ENCODE peak calls at places on chromosomes 6 and 20, in five cellular contexts. Z is hepatocyte, D is HCT116, Q is mesenchymal stem cell, J is astrocyte. B is an unnamed sample.

GRCh38 chr6:35439308-35439707 is 12.8 kb upstream of the FANCE start:
- DNase-seq in J (no peak), Z (no peak), Q (no peak), D (no peak), B (no peak)

GRCh38 chr6:167162591-167162990 is 4.8 kb upstream of the GPR31 start:
- DNase-seq in J (no peak), Q (no peak), Z (no peak), D (no peak), B (no peak)

GRCh38 chr6:154555075-154555677 is 44.7 kb upstream of the CNKSR3 start:
- DNase-seq in Q (peak; percentile 23), Z (peak; percentile 56), D (no peak), J (peak; percentile 14), B (no peak)

GRCh38 chr6:170439366-170440351 is 113.4 kb downstream of the PSMB1 start:
- DNase-seq in Q (peak; percentile 44), Z (no peak), D (no peak), J (no peak), B (no peak)

GRCh38 chr6:128364766-128365519 is 155.5 kb downstream of the PTPRK start:
- DNase-seq in J (no peak), Q (no peak), Z (no peak), D (no peak), B (no peak)

GRCh38 chr20:45911486-45912343 is at the start of gene PLTP:
- DNase-seq in Q (peak; percentile 85), Z (peak; percentile 77), D (no peak), J (peak; percentile 65), B (no peak)

GRCh38 chr20:25239387-25240370 is 8.2 kb upstream of the PYGB start:
- DNase-seq in Z (no peak), J (no peak), Q (no peak), D (no peak), B (no peak)

GRCh38 chr6:38234934-38235678 is 404.6 kb downstream of the BTBD9 start:
- DNase-seq in Q (no peak), D (no peak), J (no peak), Z (no peak), B (no peak)

GRCh38 chr6:168372871-168373270 is 53.3 kb upstream of the DACT2 start:
- DNase-seq in J (no peak), Z (no peak), Q (no peak), D (no peak), B (no peak)

GRCh38 chr6:149965191-149966020 is 1.7 kb downstream of the ULBP1 start:
- DNase-seq in Q (peak; percentile 7), J (no peak), D (no peak), Z (peak; percentile 28), B (no peak)

GRCh38 chr6:141426400-141426980 is 706.2 kb upstream of the GJE1 start:
- DNase-seq in D (no peak), J (peak; percentile 61), Z (no peak), Q (no peak), B (no peak)

GRCh38 chr6:152552616-152553209 is 84.4 kb downstream of the SYNE1 start:
- DNase-seq in D (peak; percentile 70), J (peak; percentile 38), Z (peak; percentile 73), Q (peak; percentile 68), B (peak; percentile 37)

GRCh38 chr6:101397199-101397598 is 3.7 kb downstream of the GRIK2 start:
- DNase-seq in Q (no peak), Z (no peak), D (no peak), J (peak; percentile 14), B (no peak)

GRCh38 chr20:64111841-64112641 is 4.7 kb upstream of the NPBWR2 start:
- DNase-seq in D (no peak), J (no peak), Z (no peak), Q (no peak), B (no peak)

GRCh38 chr6:157510329-157511188 is 129.6 kb downstream of the ZDHHC14 start:
- DNase-seq in Z (no peak), D (no peak), Q (no peak), J (no peak), B (no peak)

GRCh38 chr6:141726158-141726557 is 406.6 kb upstream of the GJE1 start:
- DNase-seq in Z (no peak), J (no peak), D (no peak), Q (peak; percentile 1), B (no peak)

GRCh38 chr6:85062884-85063283 is 298.5 kb upstream of the TBX18 start:
- DNase-seq in J (no peak), Z (no peak), Q (no peak), D (no peak), B (no peak)

GRCh38 chr6:1993049-1993448 is 252.4 kb downstream of the GMDS start:
- DNase-seq in Z (no peak), J (peak; percentile 38), Q (no peak), D (no peak), B (peak; percentile 48)

GRCh38 chr20:44615876-44616603 is 33.7 kb downstream of the PKIG start:
- DNase-seq in Q (no peak), Z (no peak), D (no peak), J (no peak), B (no peak)

GRCh38 chr20:21436186-21436585 is 38.9 kb upstream of the NKX2-4 start:
- DNase-seq in J (peak; percentile 95), Z (no peak), Q (peak; percentile 61), D (peak; percentile 18), B (no peak)

GRCh38 chr6:470051-470900 is 78.7 kb downstream of the IRF4 start:
- DNase-seq in J (no peak), Z (no peak), Q (no peak), D (no peak), B (no peak)
- H3K4me3 ChIP-seq in J (no peak overlapping the region), Z (no peak overlapping the region), Q (no peak overlapping the region), D (no peak overlapping the region), B (no peak overlapping the region)

DNA sequence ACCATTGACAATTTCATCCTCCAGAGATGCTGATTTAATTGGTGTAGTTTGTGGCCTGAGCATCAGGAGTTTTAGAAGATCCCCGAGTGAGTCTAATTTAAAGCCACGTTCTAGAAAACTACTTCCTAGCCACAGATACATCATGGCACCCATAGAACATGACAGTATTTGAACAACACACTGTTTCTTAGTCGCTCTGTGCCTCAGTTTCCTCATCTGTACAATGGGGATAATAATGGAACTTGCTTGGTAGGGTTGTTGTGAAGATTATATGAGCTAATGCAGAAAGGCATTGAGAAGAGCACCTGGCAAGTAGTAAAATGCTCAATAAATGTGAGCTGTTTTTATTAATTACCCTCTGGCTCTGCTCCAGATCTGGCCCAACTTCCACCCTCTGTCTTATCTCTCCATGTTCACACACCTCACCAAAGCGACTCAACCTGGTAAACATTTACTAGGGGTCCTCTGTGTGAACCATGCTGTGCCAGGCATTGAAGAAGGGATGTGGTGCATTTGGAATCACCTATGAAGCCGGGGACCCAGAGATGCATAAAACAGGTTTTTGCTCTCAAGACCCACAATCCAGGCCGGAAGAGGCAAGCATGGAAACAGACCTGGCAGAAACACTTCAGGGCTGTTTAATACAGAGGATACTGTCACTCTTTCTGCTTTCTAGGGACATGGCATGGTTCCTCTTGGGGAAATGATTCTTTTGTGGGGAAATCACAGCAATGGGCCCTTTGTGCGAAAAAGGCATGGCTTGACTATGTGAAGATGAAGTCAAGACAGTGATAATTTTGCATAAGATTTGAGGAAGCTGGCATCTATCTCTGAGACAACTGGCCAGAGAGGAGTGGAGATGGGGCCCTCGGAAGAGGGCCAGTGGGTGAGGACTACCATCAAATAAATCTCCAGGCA is 16.2 kb upstream of the MRPS18A start:
- DNase-seq in D (no peak), J (no peak), Z (no peak), Q (no peak), B (no peak)
- H3K27me3 ChIP-seq in D (no peaks in the 10 kb centered on the region), J (peaks cover 2% of the 10 kb centered on the region), Z (no peaks in the 10 kb centered on the region), Q (no peaks in the 10 kb centered on the region), B (no peaks in the 10 kb centered on the region)

GRCh38 chr6:143782517-143782916 is 60.6 kb upstream of the LTV1 start:
- DNase-seq in Z (no peak), Q (no peak), D (no peak), J (no peak), B (no peak)

GRCh38 chr6:143784316-143784715 is 58.8 kb upstream of the LTV1 start:
- DNase-seq in J (peak; percentile 33), D (no peak), Z (no peak), Q (no peak), B (no peak)

GRCh38 chr6:143778926-143779325 is 64.2 kb upstream of the LTV1 start:
- DNase-seq in J (no peak), Z (no peak), D (no peak), Q (no peak), B (no peak)

DNA sequence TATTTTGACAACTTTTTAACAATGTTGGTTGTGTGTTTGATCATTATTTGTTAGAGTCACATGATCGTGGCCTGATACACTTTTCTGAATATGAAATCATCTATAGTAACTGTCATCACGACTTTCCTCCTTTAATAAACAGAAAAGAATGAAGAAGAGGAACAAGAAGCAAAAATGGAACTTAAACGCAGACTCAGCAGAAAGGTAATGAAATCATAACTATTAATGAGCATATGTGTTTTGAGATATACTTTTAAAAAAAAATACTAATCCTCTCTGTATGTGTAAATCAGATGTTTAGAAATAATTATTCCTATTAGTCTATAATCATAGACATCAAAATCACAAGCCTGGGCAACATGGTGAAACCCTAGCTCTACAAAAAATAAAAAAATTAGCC is 60.1 kb upstream of the LTV1 start:
- DNase-seq in J (no peak), D (no peak), Q (no peak), Z (no peak), B (no peak)
- H3K9me3 ChIP-seq in J (no peaks in the 10 kb centered on the region), D (no peaks in the 10 kb centered on the region), Q (peaks cover 21% of the 10 kb centered on the region), Z (peaks cover 5% of the 10 kb centered on the region), B (peaks cover 11% of the 10 kb centered on the region)

GRCh38 chr6:163996491-163996890 is 582.0 kb downstream of the QKI start:
- DNase-seq in Z (no peak), D (no peak), Q (no peak), J (no peak), B (no peak)

GRCh38 chr6:163994566-163994965 is 580.0 kb downstream of the QKI start:
- DNase-seq in Q (peak; percentile 1), D (no peak), Z (no peak), J (peak; percentile 22), B (no peak)

GRCh38 chr6:163998496-163998895 is 584.0 kb downstream of the QKI start:
- DNase-seq in D (no peak), Q (no peak), Z (no peak), J (peak; percentile 30), B (no peak)

GRCh38 chr6:163991326-163991725 is 576.8 kb downstream of the QKI start:
- DNase-seq in D (no peak), Q (no peak), J (peak; percentile 18), Z (no peak), B (no peak)

DNA sequence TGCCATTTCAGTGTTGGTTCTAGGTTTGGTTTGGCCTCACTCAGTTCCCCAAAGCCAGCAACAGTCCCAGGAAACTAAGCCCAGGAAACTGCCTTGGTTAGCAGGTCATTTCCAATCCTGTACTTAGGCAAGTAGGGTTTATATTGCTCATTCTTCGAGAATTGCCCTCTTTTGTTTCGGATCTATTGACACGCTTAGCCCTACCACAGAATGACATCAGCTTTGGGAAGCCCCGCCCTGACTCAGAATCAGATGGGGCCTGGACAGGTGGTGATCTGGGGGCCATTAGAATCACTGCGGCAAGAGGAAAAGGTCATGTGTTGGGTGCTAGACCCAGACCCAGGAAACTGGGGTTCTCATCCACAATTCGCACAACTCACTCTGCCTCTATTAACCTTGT is 578.2 kb downstream of the QKI start:
- DNase-seq in Q (no peak), J (peak; percentile 25), Z (no peak), D (no peak), B (no peak)
- H3K4me3 ChIP-seq in Q (no peak overlapping the region), J (no peak overlapping the region), Z (no peak overlapping the region), D (no peak overlapping the region), B (no peak overlapping the region)

DNA sequence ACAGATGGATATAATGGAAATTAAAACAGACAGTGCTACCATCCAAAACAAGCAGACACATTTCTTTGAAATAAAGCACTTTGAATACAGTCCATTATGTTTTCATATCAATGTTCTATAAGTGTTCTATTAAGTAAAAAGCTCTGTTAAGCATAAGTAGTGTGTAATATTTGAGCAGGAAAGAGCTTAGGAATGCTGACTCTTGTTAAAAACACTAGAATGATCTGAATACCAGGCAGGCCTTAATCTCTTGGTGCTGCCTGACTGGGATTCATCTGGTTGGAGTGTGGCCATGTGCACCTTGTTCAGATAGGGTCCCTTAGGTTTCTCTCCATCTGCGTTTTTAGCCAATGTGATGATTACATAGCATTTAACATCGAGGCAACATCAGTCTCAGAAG is 130.9 kb downstream of the KIF6 start:
- DNase-seq in Z (no peak), D (no peak), Q (no peak), J (no peak), B (no peak)
- H3K27me3 ChIP-seq in Z (no peaks in the 10 kb centered on the region), D (peaks cover 24% of the 10 kb centered on the region), Q (no peaks in the 10 kb centered on the region), J (no peaks in the 10 kb centered on the region), B (no peaks in the 10 kb centered on the region)